ENCODE peak calls at places on chromosomes 5 and 9, in five cellular contexts. Q is CD8-positive, alpha-beta memory T cell; U is PC-9; X is psoas muscle; G is endodermal cell. R is an unnamed sample.

GRCh38 chr5:136963521-136963920 is 535.6 kb downstream of the SPOCK1 start:
- DNase-seq in Q (no peak), X (no peak), G (no peak), U (no peak), R (no peak)

GRCh38 chr5:167798427-167798826 is 493.0 kb upstream of the WWC1 start:
- DNase-seq in G (peak; percentile 38), X (no peak), U (no peak), Q (no peak), R (no peak)

GRCh38 chr5:56908942-56909293 is 478 bp upstream of the SETD9 start:
- DNase-seq in X (no peak), Q (no peak), U (no peak), G (no peak), R (no peak)

GRCh38 chr9:87891754-87892153 is 9.1 kb downstream of the SPATA31E1 start:
- DNase-seq in Q (no peak), U (no peak), G (no peak), X (no peak), R (no peak)

GRCh38 chr9:120235081-120235480 is 344.9 kb downstream of the CDK5RAP2 start:
- DNase-seq in X (no peak), Q (no peak), G (no peak), U (no peak), R (no peak)

GRCh38 chr5:80078921-80079320 is 43.8 kb downstream of the THBS4 start:
- DNase-seq in G (no peak), U (no peak), X (no peak), Q (no peak), R (no peak)

GRCh38 chr9:93682155-93682968 is 106.0 kb downstream of the PHF2 start:
- DNase-seq in U (peak; percentile 79), X (peak; percentile 58), Q (peak; percentile 37), G (peak; percentile 98), R (peak; percentile 77)

GRCh38 chr9:135990468-135991429 is 29.6 kb upstream of the UBAC1 start:
- DNase-seq in Q (peak; percentile 35), U (no peak), G (peak; percentile 90), X (peak; percentile 42), R (no peak)

GRCh38 chr9:99180199-99180598 is 41.5 kb downstream of the ALG2 start:
- DNase-seq in G (no peak), Q (no peak), U (no peak), X (no peak), R (no peak)

GRCh38 chr9:14983599-14983998 is 73.4 kb upstream of the FREM1 start:
- DNase-seq in G (no peak), Q (no peak), U (no peak), X (no peak), R (no peak)

GRCh38 chr5:160272041-160272663 is 40.2 kb downstream of the CCNJL start:
- DNase-seq in U (no peak), Q (no peak), G (no peak), X (no peak), R (no peak)

GRCh38 chr9:136997355-136997754 is 987 bp upstream of the CLIC3 start:
- DNase-seq in G (no peak), U (no peak), X (no peak), Q (no peak), R (no peak)

GRCh38 chr9:137001857-137002645 is 5.7 kb upstream of the CLIC3 start:
- DNase-seq in X (no peak), U (no peak), Q (no peak), G (no peak), R (no peak)

GRCh38 chr9:136997830-136998234 is 1.5 kb upstream of the CLIC3 start:
- DNase-seq in U (no peak), G (no peak), Q (no peak), X (no peak), R (no peak)

GRCh38 chr9:137002646-137003041 is 6.3 kb upstream of the CLIC3 start:
- DNase-seq in U (no peak), X (no peak), Q (no peak), G (no peak), R (no peak)

DNA sequence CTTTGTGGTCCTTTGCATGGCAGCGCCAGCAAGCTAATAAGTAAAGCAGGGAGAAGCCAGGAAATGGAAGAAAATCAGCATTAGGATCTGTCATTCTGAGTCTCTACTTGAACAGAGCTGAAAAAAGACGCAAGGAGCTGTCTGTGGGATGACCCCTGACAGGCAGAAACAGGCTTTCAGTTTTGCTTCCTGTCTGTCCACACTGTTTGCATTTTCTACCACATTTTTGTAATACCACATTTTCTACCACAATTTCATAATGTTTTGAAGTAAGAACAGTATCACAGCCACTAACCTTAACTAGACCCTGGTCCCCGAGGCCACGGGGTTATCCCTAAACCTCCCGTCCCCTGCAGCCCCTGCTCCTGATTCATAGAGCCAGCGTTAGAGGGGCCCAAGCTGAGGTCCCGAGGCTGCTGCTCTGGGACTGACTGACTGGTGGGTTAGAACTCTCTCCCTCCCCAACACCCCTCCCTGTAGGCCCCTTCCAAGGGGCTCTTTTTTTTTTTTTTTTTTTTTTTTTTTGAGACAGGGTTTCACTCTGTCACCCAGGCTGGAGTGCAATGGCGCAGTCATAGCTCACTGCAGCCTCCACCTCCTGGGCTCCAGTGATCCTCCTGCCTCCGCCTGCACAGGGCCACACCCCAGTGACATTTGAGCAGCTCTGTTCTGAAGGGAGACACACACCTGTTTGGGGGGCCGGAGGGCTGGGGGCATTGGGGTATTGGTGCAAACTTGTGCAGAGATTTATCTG is 4.0 kb upstream of the CLIC3 start:
- DNase-seq in X (no peak), Q (peak; percentile 29), G (no peak), U (no peak), R (no peak)
- H3K4me1 ChIP-seq in X (no peaks in the 10 kb centered on the region), Q (peaks cover 46% of the 10 kb centered on the region), G (peaks cover 4% of the 10 kb centered on the region), U (peaks cover 30% of the 10 kb centered on the region), R (no peaks in the 10 kb centered on the region)

DNA sequence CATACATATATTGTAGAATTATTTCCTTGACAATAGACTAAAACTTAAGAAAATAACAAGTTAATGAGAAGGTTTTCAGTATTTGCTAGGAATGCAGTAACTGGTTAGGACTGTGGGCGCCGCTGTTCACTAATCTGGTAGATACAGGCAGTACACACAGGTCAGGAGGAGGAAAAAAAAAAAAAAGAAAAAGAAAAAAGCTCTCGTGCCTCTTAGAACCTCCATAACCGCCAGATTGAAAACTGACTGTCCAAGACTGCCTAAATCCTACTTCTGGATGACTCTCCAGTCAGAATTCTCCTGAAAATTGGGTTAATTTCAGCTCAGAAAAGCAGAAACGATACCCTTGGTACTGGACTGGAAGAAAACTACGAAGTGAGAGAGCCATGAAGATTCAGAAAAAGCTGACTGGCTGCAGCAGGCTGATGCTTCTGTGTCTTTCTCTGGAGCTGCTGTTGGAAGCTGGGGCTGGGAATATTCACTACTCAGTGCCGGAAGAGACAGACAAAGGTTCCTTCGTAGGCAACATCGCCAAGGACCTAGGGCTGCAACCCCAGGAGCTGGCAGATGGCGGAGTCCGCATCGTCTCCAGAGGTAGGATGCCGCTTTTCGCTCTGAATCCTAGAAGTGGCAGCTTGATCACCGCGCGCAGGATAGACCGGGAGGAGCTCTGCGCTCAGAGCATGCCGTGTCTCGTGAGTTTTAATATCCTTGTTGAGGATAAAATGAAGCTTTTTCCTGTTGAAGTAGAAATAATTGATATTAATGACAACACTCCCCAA is at the start of gene PCDHGA1:
- DNase-seq in G (peak; percentile 69), Q (no peak), X (no peak), U (peak; percentile 35), R (no peak)
- H3K4me3 ChIP-seq in G (no peak within 1 kb of the TSS), Q (no peak within 1 kb of the TSS), X (peak within 1 kb of the TSS; percentile 54), U (no peak within 1 kb of the TSS), R (peak within 1 kb of the TSS; percentile 17)

GRCh38 chr5:178993236-178993765 is 1.8 kb downstream of the GRM6 start:
- DNase-seq in X (no peak), U (no peak), Q (no peak), G (no peak), R (no peak)
- H3K9me3 ChIP-seq in X (no peaks in the 10 kb centered on the region), U (no peaks in the 10 kb centered on the region), Q (no peaks in the 10 kb centered on the region), G (peaks cover 11% of the 10 kb centered on the region), R (no peaks in the 10 kb centered on the region)

GRCh38 chr5:133993152-133993548 is 11.6 kb downstream of the VDAC1 start:
- DNase-seq in X (no peak), U (no peak), G (no peak), Q (no peak), R (no peak)
- H3K4me1 ChIP-seq in X (peaks cover 77% of the 10 kb centered on the region), U (peaks cover 51% of the 10 kb centered on the region), G (peaks cover 16% of the 10 kb centered on the region), Q (peaks cover 8% of the 10 kb centered on the region), R (peaks cover 44% of the 10 kb centered on the region)